ENCODE peak calls at places on chromosome 4, in four cellular contexts. P is BE2C, M is mucosa of descending colon, O is A549. Y is an unnamed sample.

GRCh38 chr4:2424581-2424980 is 5.8 kb downstream of the CFAP99 start:
- DNase-seq in P (no peak), M (no peak), O (no peak), Y (no peak)

GRCh38 chr4:27081675-27082579 is 221.3 kb downstream of the STIM2 start:
- DNase-seq in P (no peak), M (no peak), O (no peak), Y (no peak)

GRCh38 chr4:176193898-176194297 is 1.5 kb downstream of the SPATA4 start:
- DNase-seq in P (no peak), M (no peak), O (peak; percentile 20), Y (no peak)

GRCh38 chr4:176052744-176053143 is 12.9 kb upstream of the WDR17 start:
- DNase-seq in P (no peak), M (no peak), O (no peak), Y (no peak)

GRCh38 chr4:53914313-53915016 is 149.9 kb downstream of the CHIC2 start:
- DNase-seq in P (no peak), M (no peak), O (peak; percentile 73), Y (no peak)

GRCh38 chr4:153413827-153414226 is 52.3 kb upstream of the TMEM131L start:
- DNase-seq in P (peak; percentile 11), M (no peak), O (no peak), Y (no peak)

GRCh38 chr4:185467101-185467500 is 4.4 kb downstream of the CCDC110 start:
- DNase-seq in P (no peak), M (no peak), O (no peak), Y (no peak)

GRCh38 chr4:81625422-81626417 is 154.0 kb upstream of the RASGEF1B start:
- DNase-seq in P (no peak), M (no peak), O (peak; percentile 26), Y (no peak)

GRCh38 chr4:152102184-152103000 is 341.6 kb upstream of the GATB start:
- DNase-seq in P (no peak), M (no peak), O (peak; percentile 38), Y (no peak)
- H3K4me3 ChIP-seq in P (no peak overlapping the region), M (no peak overlapping the region), O (no peak overlapping the region), Y (no peak overlapping the region)

GRCh38 chr4:19429684-19430083 is 822.0 kb upstream of the SLIT2 start:
- DNase-seq in P (no peak), M (no peak), O (no peak), Y (no peak)
- H3K9me3 ChIP-seq in P (no peaks in the 10 kb centered on the region), M (peaks cover 6% of the 10 kb centered on the region), O (no peaks in the 10 kb centered on the region), Y (no peaks in the 10 kb centered on the region)

GRCh38 chr4:87119965-87120364 is 100.5 kb downstream of the KLHL8 start:
- DNase-seq in P (no peak), M (no peak), O (no peak), Y (no peak)

GRCh38 chr4:87123241-87123640 is 97.2 kb downstream of the KLHL8 start:
- DNase-seq in P (no peak), M (no peak), O (no peak), Y (no peak)

GRCh38 chr4:87122252-87122651 is 98.2 kb downstream of the KLHL8 start:
- DNase-seq in P (no peak), M (no peak), O (no peak), Y (no peak)

GRCh38 chr4:87120411-87121162 is 99.8 kb downstream of the KLHL8 start:
- DNase-seq in P (no peak), M (peak; percentile 78), O (no peak), Y (no peak)

GRCh38 chr4:87121332-87122065 is 98.9 kb downstream of the KLHL8 start:
- DNase-seq in P (no peak), M (no peak), O (no peak), Y (no peak)
- H3K4me1 ChIP-seq in P (no peaks in the 10 kb centered on the region), M (peaks cover 12% of the 10 kb centered on the region), O (no peaks in the 10 kb centered on the region), Y (peaks cover 10% of the 10 kb centered on the region)

GRCh38 chr4:118947095-118947494 is 58.4 kb downstream of the SYNPO2 start:
- DNase-seq in P (no peak), M (no peak), O (no peak), Y (no peak)

GRCh38 chr4:118941149-118941548 is 52.5 kb downstream of the SYNPO2 start:
- DNase-seq in P (peak; percentile 56), M (peak; percentile 37), O (no peak), Y (peak; percentile 42)

GRCh38 chr4:118942465-118942864 is 53.8 kb downstream of the SYNPO2 start:
- DNase-seq in P (peak; percentile 47), M (no peak), O (no peak), Y (peak; percentile 48)

GRCh38 chr4:118939169-118939779 is 50.6 kb downstream of the SYNPO2 start:
- DNase-seq in P (no peak), M (no peak), O (no peak), Y (no peak)

DNA sequence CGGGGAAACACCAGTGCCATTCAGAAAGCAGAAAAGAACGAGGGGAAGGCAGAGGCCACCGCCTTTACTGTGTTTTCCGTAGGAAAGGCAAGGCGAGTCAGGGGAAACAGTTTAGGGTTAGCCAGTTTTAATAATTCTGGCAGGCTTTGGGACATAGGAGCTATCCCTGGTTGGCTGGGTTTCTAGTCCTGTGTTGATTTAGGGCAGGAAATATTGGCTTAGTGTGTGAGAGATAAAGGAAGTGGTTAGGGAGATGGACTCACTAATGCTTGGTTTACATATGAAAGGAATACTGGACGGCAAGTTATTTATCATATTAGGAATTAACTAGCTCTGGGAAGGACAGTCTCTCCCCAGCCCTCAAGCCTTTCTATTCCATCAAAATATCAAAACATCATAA is 53.1 kb downstream of the SYNPO2 start:
- DNase-seq in P (no peak), M (no peak), O (no peak), Y (peak; percentile 43)
- H3K4me3 ChIP-seq in P (no peak overlapping the region), M (no peak overlapping the region), O (no peak overlapping the region), Y (no peak overlapping the region)

GRCh38 chr4:107708225-107708624 is 11.8 kb downstream of the PAPSS1 start:
- DNase-seq in P (no peak), M (no peak), O (no peak), Y (no peak)
- H3K9me3 ChIP-seq in P (no peaks in the 10 kb centered on the region), M (peaks cover 30% of the 10 kb centered on the region), O (peaks cover 29% of the 10 kb centered on the region), Y (peaks cover 12% of the 10 kb centered on the region)

DNA sequence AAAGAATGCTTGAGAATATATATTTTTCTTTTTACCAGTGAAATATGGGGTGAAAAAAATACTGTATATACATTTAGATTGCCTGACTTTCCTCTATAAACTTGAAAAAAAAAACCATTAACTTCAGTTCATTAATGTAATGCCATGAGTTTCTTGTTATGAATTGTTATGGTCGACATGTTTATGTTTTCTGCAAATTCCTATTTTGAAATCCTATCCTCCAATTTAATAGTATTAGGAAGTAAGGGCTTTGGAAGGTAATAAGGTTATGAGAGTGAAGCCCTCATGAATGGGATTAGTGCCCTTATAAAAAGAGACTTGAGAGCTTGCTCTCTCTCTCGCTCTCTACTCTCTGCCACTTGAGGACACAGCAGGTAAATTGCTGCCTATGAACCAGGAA is 211.4 kb downstream of the LDB2 start:
- DNase-seq in P (no peak), M (no peak), O (no peak), Y (no peak)
- H3K4me1 ChIP-seq in P (peaks cover 14% of the 10 kb centered on the region), M (no peaks in the 10 kb centered on the region), O (no peaks in the 10 kb centered on the region), Y (no peaks in the 10 kb centered on the region)

GRCh38 chr4:182137343-182137742 is 105.9 kb upstream of the TENM3 start:
- DNase-seq in P (no peak), M (no peak), O (no peak), Y (peak; percentile 57)

GRCh38 chr4:182141046-182141445 is 102.2 kb upstream of the TENM3 start:
- DNase-seq in P (no peak), M (no peak), O (no peak), Y (no peak)

GRCh38 chr4:182141623-182142022 is 101.6 kb upstream of the TENM3 start:
- DNase-seq in P (no peak), M (no peak), O (no peak), Y (no peak)

GRCh38 chr4:182140547-182140946 is 102.7 kb upstream of the TENM3 start:
- DNase-seq in P (no peak), M (no peak), O (no peak), Y (no peak)

DNA sequence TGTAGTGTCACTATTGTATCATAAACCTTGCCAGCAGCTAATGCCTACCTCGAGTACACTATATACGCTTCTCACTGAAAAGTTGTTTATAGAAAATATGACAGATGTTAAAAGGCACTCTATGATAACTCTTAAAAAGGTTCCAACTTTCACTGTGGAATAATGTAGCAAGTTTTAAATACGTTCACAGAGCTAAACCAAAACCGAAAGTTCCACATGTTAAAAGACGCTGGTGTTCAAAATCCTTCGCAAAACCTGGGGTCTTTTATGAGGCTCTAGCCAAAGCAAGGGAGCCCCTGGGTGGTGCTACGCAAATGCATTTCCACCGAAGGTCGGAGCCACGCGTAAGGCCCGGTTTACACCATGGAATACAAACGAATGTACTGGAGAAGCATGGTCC is 103.7 kb upstream of the TENM3 start:
- DNase-seq in P (no peak), M (no peak), O (no peak), Y (no peak)
- H3K4me3 ChIP-seq in P (no peak overlapping the region), M (no peak overlapping the region), O (no peak overlapping the region), Y (no peak overlapping the region)

GRCh38 chr4:22493523-22493922 is 22.3 kb downstream of the ADGRA3 start:
- DNase-seq in P (no peak), M (no peak), O (no peak), Y (no peak)
- H3K9me3 ChIP-seq in P (no peaks in the 10 kb centered on the region), M (no peaks in the 10 kb centered on the region), O (no peaks in the 10 kb centered on the region), Y (no peaks in the 10 kb centered on the region)

Y was measured in SJCRH30.